ENCODE peak calls at places on chromosomes 11 and 22, in four cellular contexts. V, F, J and R are unnamed samples.

GRCh38 chr11:3037041-3037944 is 19.9 kb downstream of the CARS1 start:
- DNase-seq in J (peak), F (no peak), V (peak), R (peak)

GRCh38 chr11:69004411-69005182 is 8.4 kb downstream of the MRGPRF start:
- DNase-seq in J (no peak), V (peak), F (no peak), R (peak)

GRCh38 chr22:50340157-50340879 is 2.8 kb upstream of the PPP6R2 start:
- DNase-seq in J (peak), V (no peak), F (no peak), R (no peak)

GRCh38 chr11:59501931-59502330 is 1.4 kb upstream of the OR4D11 start:
- DNase-seq in F (no peak), V (no peak), J (no peak), R (no peak)

GRCh38 chr11:43573233-43573632 is 107.3 kb upstream of the HSD17B12 start:
- DNase-seq in V (no peak), J (peak), F (no peak), R (no peak)

GRCh38 chr22:38403806-38404205 is 51.2 kb downstream of the KCNJ4 start:
- DNase-seq in J (no peak), F (no peak), V (no peak), R (no peak)

GRCh38 chr11:61791737-61792309 is 576 bp downstream of the TMEM258 start:
- DNase-seq in F (no peak), J (peak), V (no peak), R (peak)

GRCh38 chr11:128157423-128158298 is 429.7 kb downstream of the ETS1 start:
- DNase-seq in V (no peak), J (peak), F (no peak), R (no peak)

GRCh38 chr11:86919557-86920210 is 35.5 kb downstream of the FZD4 start:
- DNase-seq in V (no peak), F (no peak), J (peak), R (peak)

GRCh38 chr11:2555376-2555775 is 110.6 kb downstream of the KCNQ1 start:
- DNase-seq in F (no peak), J (no peak), V (peak), R (no peak)

GRCh38 chr11:45926001-45926401 is 3.5 kb downstream of the LARGE2 start:
- DNase-seq in F (no peak), J (no peak), V (no peak), R (no peak)

GRCh38 chr11:123409456-123409801 is 20.6 kb upstream of the GRAMD1B start:
- DNase-seq in V (no peak), F (no peak), J (no peak), R (no peak)

GRCh38 chr11:45658292-45658991 is 7.0 kb downstream of the CHST1 start:
- DNase-seq in J (no peak), F (no peak), V (peak), R (no peak)

GRCh38 chr11:86468169-86468568 is 93.5 kb downstream of the CCDC81 start:
- DNase-seq in V (no peak), J (no peak), F (no peak), R (no peak)

GRCh38 chr11:110069158-110069737 is 23.9 kb upstream of the ZC3H12C start:
- DNase-seq in V (peak), F (no peak), J (no peak), R (no peak)

GRCh38 chr22:36191106-36191836 is 10.3 kb downstream of the APOL4 start:
- DNase-seq in V (no peak), F (no peak), J (no peak), R (peak)

GRCh38 chr11:79055866-79056632 is 384.8 kb downstream of the TENM4 start:
- DNase-seq in V (no peak), F (no peak), J (no peak), R (no peak)

GRCh38 chr22:33328789-33329296 is 270.7 kb upstream of the SYN3 start:
- DNase-seq in F (no peak), J (peak), V (no peak), R (no peak)

GRCh38 chr11:34198523-34198922 is 93.1 kb downstream of the NAT10 start:
- DNase-seq in V (no peak), J (no peak), F (no peak), R (no peak)

GRCh38 chr11:17653606-17654005 is 65.8 kb upstream of the MYOD1 start:
- DNase-seq in V (no peak), J (no peak), F (no peak), R (no peak)

GRCh38 chr11:313304-313786 is 495 bp upstream of the IFITM1 start:
- DNase-seq in V (peak), J (no peak), F (no peak), R (no peak)

GRCh38 chr11:92384316-92384715 is 159.7 kb downstream of the FAT3 start:
- DNase-seq in F (no peak), V (no peak), J (no peak), R (no peak)

GRCh38 chr22:24090581-24090980 is 79.5 kb downstream of the CABIN1 start:
- DNase-seq in J (no peak), V (no peak), F (no peak), R (no peak)

GRCh38 chr22:33785283-33785991 is 134.8 kb downstream of the LARGE1 start:
- DNase-seq in V (no peak), F (no peak), J (no peak), R (no peak)

GRCh38 chr11:75812542-75813040 is 2.4 kb upstream of the UVRAG start:
- DNase-seq in F (no peak), V (no peak), J (no peak), R (no peak)

GRCh38 chr11:95692526-95693270 is 96.9 kb downstream of the FAM76B start:
- DNase-seq in F (no peak), J (no peak), V (no peak), R (no peak)

GRCh38 chr11:111922803-111923202 is 4.1 kb downstream of the C11orf52 start:
- DNase-seq in F (no peak), J (no peak), V (no peak), R (no peak)

GRCh38 chr11:73972187-73972586 is 10.5 kb downstream of the UCP2 start:
- DNase-seq in V (peak), F (no peak), J (no peak), R (no peak)

GRCh38 chr11:6602096-6602940 is 1.1 kb downstream of the RRP8 start:
- DNase-seq in V (no peak), J (no peak), F (no peak), R (peak)

GRCh38 chr11:6606471-6607189 is 3.1 kb downstream of the ILK start:
- DNase-seq in F (no peak), V (peak), J (peak), R (peak)

GRCh38 chr11:6601041-6601461 is 2.4 kb downstream of the RRP8 start:
- DNase-seq in V (no peak), J (no peak), F (no peak), R (no peak)

GRCh38 chr11:6604081-6604626 is 580 bp downstream of the ILK start:
- DNase-seq in F (no peak), V (peak), J (peak), R (peak)

GRCh38 chr11:6603287-6604080 is at the start of the genes ILK and RRP8:
- DNase-seq in F (peak), V (peak), J (peak), R (peak)
- TF ChIP-seq POLR2A in F (no peak), V (peak), J (peak), R (peak)

GRCh38 chr22:27825174-27825573 is 23.6 kb upstream of the MN1 start:
- DNase-seq in V (no peak), J (peak), F (no peak), R (no peak)

GRCh38 chr22:27829620-27830019 is 28.1 kb upstream of the MN1 start:
- DNase-seq in V (peak), J (no peak), F (no peak), R (no peak)

GRCh38 chr22:27823221-27823620 is 21.7 kb upstream of the MN1 start:
- DNase-seq in F (no peak), V (no peak), J (no peak), R (no peak)

GRCh38 chr22:27828214-27828587 is 26.6 kb upstream of the MN1 start:
- DNase-seq in F (no peak), J (no peak), V (no peak), R (no peak)

DNA sequence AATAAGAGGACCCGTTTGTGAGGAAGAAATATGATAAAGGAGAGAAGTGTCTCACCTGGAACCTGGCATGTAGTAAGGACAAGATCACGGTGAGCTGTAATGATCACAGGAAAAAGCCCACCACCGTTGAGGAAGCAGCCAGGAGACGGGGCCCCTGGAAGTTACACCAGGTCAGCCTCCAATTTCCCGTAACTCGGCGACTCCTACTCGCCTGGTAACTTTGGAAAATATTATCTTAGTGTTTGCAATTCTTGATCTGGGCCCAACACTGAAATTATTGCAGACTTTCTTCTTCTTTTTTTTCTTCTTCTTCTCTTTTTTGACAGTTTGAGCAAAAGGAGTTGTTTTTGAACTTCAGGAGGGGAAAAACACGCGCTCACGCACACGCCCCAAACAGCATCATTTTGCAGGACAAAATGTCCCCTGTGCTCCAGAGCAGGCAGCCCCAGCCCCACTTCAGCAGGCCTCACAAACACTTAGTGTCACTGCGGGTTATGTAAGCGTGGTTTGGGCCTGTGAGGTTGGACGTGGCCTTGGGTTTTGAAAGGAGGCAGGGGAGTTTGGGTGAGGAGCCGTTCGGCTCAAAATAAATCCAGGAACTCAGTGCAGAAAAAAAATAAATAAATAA is 26.1 kb upstream of the MN1 start:
- DNase-seq in F (no peak), V (peak), J (no peak), R (peak)
- H3K27ac ChIP-seq in F (no peak), V (no peak), J (no peak), R (peak)

GRCh38 chr11:65961267-65962135 is at the start of gene SART1:
- DNase-seq in J (peak), V (peak), F (peak), R (peak)
- TF ChIP-seq POLR2A in J (peak), V (peak), F (no peak), R (peak)

DNA sequence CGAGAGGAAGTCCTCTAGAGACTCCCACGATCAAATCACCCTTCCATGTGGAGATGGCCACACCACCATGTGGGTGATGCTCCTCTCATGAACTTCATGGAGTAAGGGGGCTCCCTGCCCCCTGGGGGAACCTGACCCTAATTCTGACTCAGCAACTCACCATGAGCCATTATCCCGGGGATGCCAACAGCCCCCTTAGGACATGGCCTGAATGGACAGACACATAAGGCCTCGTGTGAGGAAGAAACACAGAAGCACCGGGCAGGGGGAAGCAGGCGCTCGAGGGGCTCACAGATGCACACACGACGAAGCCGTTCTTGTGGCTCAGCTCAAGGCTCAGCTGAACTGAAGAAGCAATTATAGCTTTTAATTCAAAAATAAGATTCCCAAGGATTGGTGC is 99.5 kb upstream of the BID start:
- DNase-seq in J (no peak), V (no peak), F (no peak), R (no peak)
- H3K27ac ChIP-seq in J (no peak), V (no peak), F (no peak), R (no peak)

GRCh38 chr11:9757809-9758675 is 94.2 kb downstream of the SWAP70 start:
- DNase-seq in F (peak), V (peak), J (peak), R (peak)
- TF ChIP-seq POLR2A in F (no peak), V (peak), J (peak), R (no peak)

GRCh38 chr11:105918039-105918438 is 104.0 kb downstream of the MSANTD4 start:
- DNase-seq in V (no peak), F (no peak), J (no peak), R (no peak)

GRCh38 chr11:105911454-105911853 is 110.6 kb downstream of the MSANTD4 start:
- DNase-seq in V (no peak), J (no peak), F (no peak), R (no peak)

GRCh38 chr11:105915036-105915435 is 107.0 kb downstream of the MSANTD4 start:
- DNase-seq in V (no peak), J (no peak), F (no peak), R (no peak)

GRCh38 chr11:105910095-105910715 is 111.8 kb downstream of the MSANTD4 start:
- DNase-seq in V (no peak), F (no peak), J (no peak), R (no peak)

DNA sequence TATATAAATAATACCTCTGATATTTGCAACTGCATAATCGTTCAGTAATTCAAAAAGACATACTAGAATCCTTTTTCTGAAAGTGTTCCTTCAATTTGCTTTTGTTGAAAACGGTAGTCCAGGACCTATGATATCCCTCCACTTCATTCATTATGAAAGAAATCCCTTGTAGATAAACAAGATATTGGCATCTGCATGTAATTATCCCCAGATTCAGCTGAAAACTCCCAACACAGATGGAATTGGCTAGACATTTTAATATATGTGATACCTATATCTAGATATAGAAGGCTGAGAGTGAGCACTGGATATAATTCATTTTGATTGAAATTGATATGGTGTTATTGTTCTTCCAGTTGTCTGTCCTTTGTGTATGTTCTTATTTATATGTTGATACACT is 109.4 kb downstream of the MSANTD4 start:
- DNase-seq in V (no peak), F (no peak), J (no peak), R (no peak)
- H3K27ac ChIP-seq in V (no peak), F (no peak), J (no peak), R (no peak)

GRCh38 chr22:41381329-41382097 is at the start of gene TEF:
- DNase-seq in V (peak), J (peak), F (peak), R (peak)
- TF ChIP-seq POLR2A in V (peak), J (no peak), F (no peak), R (peak)

DNA sequence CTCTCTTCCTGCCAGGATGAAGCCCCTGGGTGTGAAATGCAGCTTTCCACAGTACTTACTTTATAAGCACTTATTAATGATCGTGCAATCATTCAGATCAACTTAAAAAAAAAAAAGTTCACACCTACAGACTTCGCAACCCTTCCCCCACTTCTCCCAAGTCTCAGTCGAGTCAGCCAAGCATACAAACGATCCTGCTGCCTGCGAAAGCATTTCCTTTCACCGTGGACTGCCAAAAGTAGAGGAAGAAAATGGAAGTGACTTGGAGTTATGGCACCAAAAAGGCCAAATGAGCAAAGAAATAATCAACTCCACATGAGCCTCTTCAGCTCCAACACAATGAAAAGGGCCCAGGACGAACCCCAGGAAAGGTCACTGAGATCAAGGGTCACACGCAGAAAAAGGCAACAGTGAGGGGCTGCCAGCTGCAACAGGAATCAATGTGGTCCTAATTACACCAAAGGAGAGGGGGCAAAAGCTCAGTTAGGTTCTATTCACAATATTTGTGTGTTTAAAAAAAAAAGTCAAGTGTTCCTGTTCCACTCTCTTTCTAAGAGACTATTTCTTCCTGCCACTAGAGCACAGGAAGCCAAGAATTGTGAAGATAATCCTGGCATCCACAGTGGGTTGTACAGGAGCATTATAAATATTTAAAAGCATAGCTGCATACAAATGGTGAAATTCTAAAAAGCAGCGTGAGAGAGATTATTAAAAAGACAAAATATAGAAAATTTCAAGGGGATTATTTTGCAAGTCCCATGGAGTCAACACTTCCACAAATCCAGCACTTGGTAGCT is 28.4 kb downstream of the CDON start:
- DNase-seq in F (no peak), J (no peak), V (no peak), R (no peak)
- H3K27ac ChIP-seq in F (no peak), J (no peak), V (no peak), R (no peak)

GRCh38 chr22:27769012-27769411 is 32.5 kb downstream of the MN1 start:
- DNase-seq in J (no peak), F (no peak), V (no peak), R (no peak)

GRCh38 chr22:27772370-27773235 is 29.0 kb downstream of the MN1 start:
- DNase-seq in V (no peak), J (no peak), F (no peak), R (no peak)

GRCh38 chr22:27774200-27774599 is 27.4 kb downstream of the MN1 start:
- DNase-seq in J (no peak), V (no peak), F (no peak), R (no peak)

GRCh38 chr22:27773236-27773550 is 28.4 kb downstream of the MN1 start:
- DNase-seq in F (no peak), J (no peak), V (no peak), R (no peak)

GRCh38 chr22:27771637-27772369 is 29.8 kb downstream of the MN1 start:
- DNase-seq in V (no peak), J (no peak), F (no peak), R (no peak)
- TF ChIP-seq POLR2A in V (no peak), J (no peak), F (no peak), R (no peak)